ENCODE peak calls at places on chromosomes 5 and 9, in six cellular contexts. One of them, this sample, is unnamed.

GRCh38 chr9:76576344-76576743 is 117.4 kb downstream of the GCNT1 start:
- ATAC-seq in A549: no peak
- ATAC-seq in activated CD4-positive, alpha-beta T cell treated with anti-CD3 and anti-CD28 coated beads for 36 hours: peak
- ATAC-seq in right cardiac atrium: peak
- ATAC-seq in Right ventricle myocardium superior: peak
- ATAC-seq in psoas muscle: no peak
- ATAC-seq in this sample: peak

GRCh38 chr9:20280330-20280729 is 342.0 kb downstream of the MLLT3 start:
- ATAC-seq in activated CD4-positive, alpha-beta T cell treated with anti-CD3 and anti-CD28 coated beads for 36 hours: no peak
- ATAC-seq in right cardiac atrium: no peak
- ATAC-seq in psoas muscle: no peak
- ATAC-seq in Right ventricle myocardium superior: no peak
- ATAC-seq in A549: peak
- ATAC-seq in this sample: no peak

GRCh38 chr5:151022511-151023018 is 2.2 kb downstream of the GPX3 start:
- ATAC-seq in activated CD4-positive, alpha-beta T cell treated with anti-CD3 and anti-CD28 coated beads for 36 hours: peak
- ATAC-seq in psoas muscle: peak
- ATAC-seq in right cardiac atrium: peak
- ATAC-seq in Right ventricle myocardium superior: peak
- ATAC-seq in A549: no peak
- ATAC-seq in this sample: no peak

GRCh38 chr5:54703568-54704255 is 186.2 kb downstream of the SNX18 start:
- ATAC-seq in right cardiac atrium: peak
- ATAC-seq in Right ventricle myocardium superior: peak
- ATAC-seq in A549: no peak
- ATAC-seq in activated CD4-positive, alpha-beta T cell treated with anti-CD3 and anti-CD28 coated beads for 36 hours: no peak
- ATAC-seq in psoas muscle: peak
- ATAC-seq in this sample: peak

GRCh38 chr9:125380406-125380805 is 118.8 kb downstream of the GAPVD1 start:
- ATAC-seq in A549: peak
- ATAC-seq in psoas muscle: no peak
- ATAC-seq in right cardiac atrium: no peak
- ATAC-seq in Right ventricle myocardium superior: no peak
- ATAC-seq in activated CD4-positive, alpha-beta T cell treated with anti-CD3 and anti-CD28 coated beads for 36 hours: no peak
- ATAC-seq in this sample: peak

GRCh38 chr5:107519900-107520354 is 150.8 kb downstream of the EFNA5 start:
- ATAC-seq in A549: peak
- ATAC-seq in Right ventricle myocardium superior: peak
- ATAC-seq in right cardiac atrium: no peak
- ATAC-seq in psoas muscle: no peak
- ATAC-seq in activated CD4-positive, alpha-beta T cell treated with anti-CD3 and anti-CD28 coated beads for 36 hours: no peak
- ATAC-seq in this sample: no peak

GRCh38 chr5:148205044-148205813 is 2.4 kb downstream of the SPINK6 start:
- ATAC-seq in activated CD4-positive, alpha-beta T cell treated with anti-CD3 and anti-CD28 coated beads for 36 hours: no peak
- ATAC-seq in A549: no peak
- ATAC-seq in psoas muscle: no peak
- ATAC-seq in Right ventricle myocardium superior: peak
- ATAC-seq in right cardiac atrium: peak
- ATAC-seq in this sample: no peak

GRCh38 chr9:133878402-133878801 is 113.7 kb downstream of the VAV2 start:
- ATAC-seq in Right ventricle myocardium superior: no peak
- ATAC-seq in activated CD4-positive, alpha-beta T cell treated with anti-CD3 and anti-CD28 coated beads for 36 hours: no peak
- ATAC-seq in right cardiac atrium: no peak
- ATAC-seq in A549: no peak
- ATAC-seq in psoas muscle: no peak
- ATAC-seq in this sample: no peak

GRCh38 chr5:1030801-1031271 is 22.2 kb downstream of the NKD2 start:
- ATAC-seq in A549: no peak
- ATAC-seq in Right ventricle myocardium superior: no peak
- ATAC-seq in activated CD4-positive, alpha-beta T cell treated with anti-CD3 and anti-CD28 coated beads for 36 hours: no peak
- ATAC-seq in right cardiac atrium: no peak
- ATAC-seq in psoas muscle: no peak
- ATAC-seq in this sample: no peak

GRCh38 chr9:131608469-131609115 is 63.3 kb downstream of the PRRT1B start:
- ATAC-seq in activated CD4-positive, alpha-beta T cell treated with anti-CD3 and anti-CD28 coated beads for 36 hours: no peak
- ATAC-seq in right cardiac atrium: peak
- ATAC-seq in psoas muscle: peak
- ATAC-seq in Right ventricle myocardium superior: peak
- ATAC-seq in A549: peak
- ATAC-seq in this sample: peak

GRCh38 chr9:120531683-120532300 is 48.2 kb downstream of the CDK5RAP2 start:
- ATAC-seq in Right ventricle myocardium superior: peak
- ATAC-seq in activated CD4-positive, alpha-beta T cell treated with anti-CD3 and anti-CD28 coated beads for 36 hours: no peak
- ATAC-seq in A549: peak
- ATAC-seq in psoas muscle: peak
- ATAC-seq in right cardiac atrium: peak
- ATAC-seq in this sample: peak

GRCh38 chr9:20658677-20659473 is 25.2 kb upstream of the FOCAD start:
- ATAC-seq in Right ventricle myocardium superior: peak
- ATAC-seq in activated CD4-positive, alpha-beta T cell treated with anti-CD3 and anti-CD28 coated beads for 36 hours: peak
- ATAC-seq in psoas muscle: no peak
- ATAC-seq in right cardiac atrium: no peak
- ATAC-seq in A549: peak
- ATAC-seq in this sample: peak

GRCh38 chr5:172453206-172453985 is 929 bp downstream of the SH3PXD2B start:
- ATAC-seq in right cardiac atrium: peak
- ATAC-seq in A549: peak
- ATAC-seq in psoas muscle: no peak
- ATAC-seq in activated CD4-positive, alpha-beta T cell treated with anti-CD3 and anti-CD28 coated beads for 36 hours: no peak
- ATAC-seq in Right ventricle myocardium superior: peak
- ATAC-seq in this sample: peak

GRCh38 chr5:99258819-99259218 is 330.0 kb upstream of the CHD1 start:
- ATAC-seq in activated CD4-positive, alpha-beta T cell treated with anti-CD3 and anti-CD28 coated beads for 36 hours: no peak
- ATAC-seq in Right ventricle myocardium superior: no peak
- ATAC-seq in right cardiac atrium: no peak
- ATAC-seq in psoas muscle: no peak
- ATAC-seq in A549: no peak
- ATAC-seq in this sample: no peak

GRCh38 chr5:17255471-17256016 is 38.1 kb downstream of the BASP1 start:
- ATAC-seq in right cardiac atrium: peak
- ATAC-seq in psoas muscle: no peak
- ATAC-seq in Right ventricle myocardium superior: no peak
- ATAC-seq in A549: peak
- ATAC-seq in activated CD4-positive, alpha-beta T cell treated with anti-CD3 and anti-CD28 coated beads for 36 hours: no peak
- ATAC-seq in this sample: no peak

GRCh38 chr9:117074782-117075510 is 339.9 kb downstream of the ASTN2 start:
- ATAC-seq in activated CD4-positive, alpha-beta T cell treated with anti-CD3 and anti-CD28 coated beads for 36 hours: no peak
- ATAC-seq in psoas muscle: no peak
- ATAC-seq in Right ventricle myocardium superior: no peak
- ATAC-seq in right cardiac atrium: no peak
- ATAC-seq in A549: no peak
- ATAC-seq in this sample: no peak

GRCh38 chr9:7906783-7907182 is 107.2 kb upstream of the DMAC1 start:
- ATAC-seq in psoas muscle: no peak
- ATAC-seq in A549: no peak
- ATAC-seq in activated CD4-positive, alpha-beta T cell treated with anti-CD3 and anti-CD28 coated beads for 36 hours: no peak
- ATAC-seq in right cardiac atrium: no peak
- ATAC-seq in Right ventricle myocardium superior: no peak
- ATAC-seq in this sample: no peak

GRCh38 chr9:6133346-6134063 is 82.1 kb upstream of the IL33 start:
- ATAC-seq in Right ventricle myocardium superior: no peak
- ATAC-seq in right cardiac atrium: no peak
- ATAC-seq in A549: no peak
- ATAC-seq in psoas muscle: no peak
- ATAC-seq in activated CD4-positive, alpha-beta T cell treated with anti-CD3 and anti-CD28 coated beads for 36 hours: peak
- ATAC-seq in this sample: no peak

GRCh38 chr9:137158625-137159024 is 11.2 kb downstream of the LRRC26 start:
- ATAC-seq in A549: no peak
- ATAC-seq in right cardiac atrium: no peak
- ATAC-seq in activated CD4-positive, alpha-beta T cell treated with anti-CD3 and anti-CD28 coated beads for 36 hours: no peak
- ATAC-seq in Right ventricle myocardium superior: no peak
- ATAC-seq in psoas muscle: no peak
- ATAC-seq in this sample: no peak

GRCh38 chr9:124420991-124421543 is 5.8 kb upstream of the PSMB7 start:
- ATAC-seq in Right ventricle myocardium superior: peak
- ATAC-seq in activated CD4-positive, alpha-beta T cell treated with anti-CD3 and anti-CD28 coated beads for 36 hours: no peak
- ATAC-seq in right cardiac atrium: no peak
- ATAC-seq in A549: no peak
- ATAC-seq in psoas muscle: no peak
- ATAC-seq in this sample: no peak

GRCh38 chr5:14713476-14714384 is 49.2 kb downstream of the OTULIN start:
- ATAC-seq in right cardiac atrium: peak
- ATAC-seq in Right ventricle myocardium superior: no peak
- ATAC-seq in psoas muscle: peak
- ATAC-seq in A549: no peak
- ATAC-seq in activated CD4-positive, alpha-beta T cell treated with anti-CD3 and anti-CD28 coated beads for 36 hours: no peak
- ATAC-seq in this sample: no peak

GRCh38 chr5:16457451-16457850 is 8.1 kb downstream of the ZNF622 start:
- ATAC-seq in right cardiac atrium: no peak
- ATAC-seq in psoas muscle: peak
- ATAC-seq in activated CD4-positive, alpha-beta T cell treated with anti-CD3 and anti-CD28 coated beads for 36 hours: peak
- ATAC-seq in A549: peak
- ATAC-seq in Right ventricle myocardium superior: peak
- ATAC-seq in this sample: no peak

GRCh38 chr9:18274693-18275092 is 199.3 kb upstream of the ADAMTSL1 start:
- ATAC-seq in Right ventricle myocardium superior: no peak
- ATAC-seq in A549: no peak
- ATAC-seq in psoas muscle: no peak
- ATAC-seq in activated CD4-positive, alpha-beta T cell treated with anti-CD3 and anti-CD28 coated beads for 36 hours: no peak
- ATAC-seq in right cardiac atrium: no peak
- ATAC-seq in this sample: no peak

GRCh38 chr5:139251695-139252288 is 41.7 kb upstream of the MATR3 start:
- ATAC-seq in Right ventricle myocardium superior: no peak
- ATAC-seq in activated CD4-positive, alpha-beta T cell treated with anti-CD3 and anti-CD28 coated beads for 36 hours: no peak
- ATAC-seq in right cardiac atrium: no peak
- ATAC-seq in A549: peak
- ATAC-seq in psoas muscle: no peak
- ATAC-seq in this sample: no peak

GRCh38 chr5:59236448-59236847 is 653.6 kb downstream of the RAB3C start:
- ATAC-seq in psoas muscle: peak
- ATAC-seq in Right ventricle myocardium superior: peak
- ATAC-seq in A549: peak
- ATAC-seq in activated CD4-positive, alpha-beta T cell treated with anti-CD3 and anti-CD28 coated beads for 36 hours: no peak
- ATAC-seq in right cardiac atrium: peak
- ATAC-seq in this sample: no peak

GRCh38 chr9:95116002-95116819 is 201.3 kb downstream of the FANCC start:
- ATAC-seq in Right ventricle myocardium superior: peak
- ATAC-seq in right cardiac atrium: peak
- ATAC-seq in A549: peak
- ATAC-seq in activated CD4-positive, alpha-beta T cell treated with anti-CD3 and anti-CD28 coated beads for 36 hours: no peak
- ATAC-seq in psoas muscle: no peak
- ATAC-seq in this sample: no peak

GRCh38 chr5:109953821-109954220 is 264.1 kb downstream of the MAN2A1 start:
- ATAC-seq in A549: no peak
- ATAC-seq in Right ventricle myocardium superior: no peak
- ATAC-seq in psoas muscle: no peak
- ATAC-seq in right cardiac atrium: no peak
- ATAC-seq in activated CD4-positive, alpha-beta T cell treated with anti-CD3 and anti-CD28 coated beads for 36 hours: no peak
- ATAC-seq in this sample: no peak